ENCODE peak calls at places on chromosomes 16 and 17, in ten cellular contexts. Y is fibroblast of the conjunctiva; X is IMR-90; B is progenitor cell of endocrine pancreas; Q is NCI-H1105 treated with DMSO at 0.1 percent for 48 hours; T is iris pigment epithelial cell; S is T47D; V is activated T-cell treated with anti-CD3 and anti-CD28 coated beads, Interleukin-2, amount 50 U/mL, for 1 hour; R is Calu3; H is stimulated activated CD8-positive, alpha-beta memory T cell treated with anti-CD3 and anti-CD28 coated beads, Interleukin-4, amount 100 ng/mL, for 1 hour. J is an unnamed sample.

GRCh38 chr16:6016530-6017184 is 919.1 kb upstream of the EEF2KMT start:
- DNase-seq in S (peak; percentile 80), Y (no peak), X (no peak), V (no peak), Q (no peak), R (peak; percentile 27), H (no peak), B (no peak), T (peak; percentile 22), J (no peak)

GRCh38 chr17:49456172-49456965 is 38.7 kb upstream of the NGFR start:
- DNase-seq in T (peak; percentile 72), H (no peak), B (no peak), R (no peak), X (peak; percentile 89), V (no peak), S (no peak), Y (peak; percentile 43), Q (no peak), J (no peak)

GRCh38 chr16:69839240-69839688 is 77.1 kb downstream of the WWP2 start:
- DNase-seq in S (no peak), B (no peak), Y (no peak), V (no peak), R (no peak), T (no peak), X (no peak), H (no peak), Q (no peak), J (no peak)

GRCh38 chr16:75319513-75320401 is 68.3 kb upstream of the BCAR1 start:
- DNase-seq in T (peak; percentile 96), Q (no peak), S (no peak), Y (peak; percentile 63), V (no peak), H (no peak), X (peak; percentile 92), R (no peak), B (no peak), J (no peak)

GRCh38 chr16:50657251-50657650 is 23.9 kb downstream of the SNX20 start:
- DNase-seq in Q (no peak), H (no peak), T (peak; percentile 14), Y (no peak), R (no peak), S (no peak), V (no peak), B (no peak), X (no peak), J (no peak)

GRCh38 chr16:69709456-69710084 is 16.8 kb downstream of the NQO1 start:
- DNase-seq in H (no peak), X (peak; percentile 73), T (peak; percentile 53), Q (peak; percentile 60), R (no peak), V (no peak), Y (peak; percentile 66), B (no peak), S (peak; percentile 32), J (no peak)

GRCh38 chr17:6279659-6280058 is 155.3 kb downstream of the AIPL1 start:
- DNase-seq in B (peak; percentile 15), H (no peak), V (no peak), S (no peak), R (peak; percentile 55), T (no peak), Y (no peak), Q (peak; percentile 82), X (no peak), J (no peak)

GRCh38 chr17:64779344-64780095 is 117.4 kb upstream of the SMURF2 start:
- DNase-seq in S (no peak), B (no peak), T (no peak), X (no peak), Q (no peak), R (no peak), Y (no peak), V (peak; percentile 26), H (no peak), J (no peak)

GRCh38 chr17:77354721-77355455 is 214.1 kb downstream of the SEC14L1 start:
- DNase-seq in S (no peak), H (no peak), Q (no peak), X (peak; percentile 98), R (no peak), V (peak; percentile 17), T (peak; percentile 95), B (no peak), Y (peak; percentile 78), J (no peak)

GRCh38 chr17:33090806-33091205 is 99.2 kb downstream of the SPACA3 start:
- DNase-seq in B (no peak), H (no peak), V (no peak), R (no peak), Q (no peak), S (no peak), Y (no peak), X (no peak), T (no peak), J (no peak)

GRCh38 chr17:77959926-77960521 is 1.5 kb downstream of the TNRC6C start:
- DNase-seq in T (peak; percentile 53), Q (peak; percentile 60), H (no peak), S (no peak), V (peak; percentile 43), Y (no peak), R (no peak), X (peak; percentile 60), B (no peak), J (peak; percentile 26)

GRCh38 chr17:65698381-65699061 is 137.1 kb upstream of the AXIN2 start:
- DNase-seq in H (no peak), B (no peak), S (no peak), Q (no peak), R (no peak), Y (no peak), V (no peak), T (peak; percentile 92), X (peak; percentile 76), J (no peak)

GRCh38 chr16:15983898-15984297 is 34.5 kb downstream of the ABCC1 start:
- DNase-seq in V (no peak), S (no peak), T (peak; percentile 62), Y (peak; percentile 47), R (no peak), X (peak; percentile 72), B (no peak), H (no peak), Q (no peak), J (no peak)

GRCh38 chr16:86784267-86784626 is 205.9 kb downstream of the FOXL1 start:
- DNase-seq in S (no peak), V (no peak), Q (no peak), H (no peak), B (no peak), X (no peak), R (no peak), T (no peak), Y (no peak), J (no peak)

GRCh38 chr16:1426734-1427451 is 4.0 kb upstream of the PERCC1 start:
- DNase-seq in V (no peak), R (no peak), Y (no peak), B (no peak), S (no peak), Q (no peak), T (no peak), X (no peak), H (no peak), J (no peak)

GRCh38 chr17:33596904-33597303 is 303.8 kb upstream of the ASIC2 start:
- DNase-seq in Q (no peak), Y (no peak), S (no peak), V (no peak), B (no peak), H (no peak), X (no peak), T (no peak), R (no peak), J (no peak)

GRCh38 chr16:18041864-18042834 is 294.4 kb downstream of the NPIPA8 start:
- DNase-seq in B (no peak), Q (no peak), R (no peak), Y (no peak), V (no peak), X (no peak), H (no peak), T (no peak), S (no peak), J (no peak)

GRCh38 chr16:51839697-51840462 is 688.8 kb upstream of the SALL1 start:
- DNase-seq in S (no peak), B (no peak), H (no peak), Q (peak; percentile 48), T (peak; percentile 52), V (no peak), R (peak; percentile 50), X (peak; percentile 60), Y (no peak), J (no peak)

GRCh38 chr16:77548766-77549165 is 113.9 kb upstream of the ADAMTS18 start:
- DNase-seq in H (no peak), R (no peak), S (no peak), B (no peak), Q (no peak), V (no peak), X (peak; percentile 5), T (peak; percentile 27), Y (no peak), J (no peak)

GRCh38 chr17:68351395-68351794 is 60.1 kb downstream of the ARSG start:
- DNase-seq in T (peak; percentile 24), R (no peak), H (no peak), B (no peak), V (no peak), Q (no peak), Y (no peak), X (no peak), S (no peak), J (no peak)

GRCh38 chr16:80273635-80274538 is 266.9 kb upstream of the DYNLRB2 start:
- DNase-seq in B (no peak), Y (peak; percentile 23), Q (no peak), S (no peak), R (no peak), V (no peak), X (peak; percentile 75), T (peak; percentile 75), H (no peak), J (no peak)

GRCh38 chr16:2954228-2954627 is 9.8 kb upstream of the KREMEN2 start:
- DNase-seq in X (no peak), Y (no peak), Q (no peak), H (no peak), B (no peak), V (no peak), R (no peak), S (no peak), T (no peak), J (no peak)

GRCh38 chr17:78014651-78015050 is 56.1 kb downstream of the TNRC6C start:
- DNase-seq in Q (no peak), R (no peak), H (no peak), B (no peak), X (no peak), V (no peak), S (no peak), T (no peak), Y (no peak), J (no peak)

GRCh38 chr17:13597723-13598347 is 3.9 kb downstream of the HS3ST3A1 start:
- DNase-seq in V (peak; percentile 33), X (peak; percentile 64), R (peak; percentile 33), T (peak; percentile 70), H (no peak), Y (peak; percentile 60), B (no peak), Q (peak; percentile 64), S (peak; percentile 72), J (peak; percentile 14)

GRCh38 chr17:68296217-68297140 is 5.2 kb downstream of the ARSG start:
- DNase-seq in B (no peak), X (no peak), V (peak; percentile 46), R (no peak), Y (no peak), T (no peak), Q (no peak), H (no peak), S (no peak), J (peak; percentile 69)

GRCh38 chr16:11076259-11077018 is 132.1 kb downstream of the CLEC16A start:
- DNase-seq in S (no peak), Y (no peak), X (peak; percentile 44), Q (no peak), H (no peak), B (no peak), T (peak; percentile 43), V (no peak), R (no peak), J (peak; percentile 70)

GRCh38 chr16:84299734-84300440 is 5.2 kb downstream of the WFDC1 start:
- DNase-seq in X (no peak), S (no peak), B (no peak), Y (no peak), T (no peak), H (no peak), R (no peak), Q (no peak), V (no peak), J (no peak)

GRCh38 chr17:68231536-68231935 is 16.3 kb upstream of the AMZ2 start:
- DNase-seq in Y (no peak), Q (no peak), T (no peak), R (no peak), B (no peak), H (no peak), S (no peak), X (no peak), V (no peak), J (no peak)

J was measured in activated T-helper 2 cell treated with anti-CD3 and anti-CD28 coated beads, Interferon-gamma antibody, Interleukin-2, Interleukin-4, amounts not matched to agents 10 μg/mL and 5 μg/mL and 100 μg/mL, durations not matched to agents 14 hours and 24 hours and 36 hours.